ENCODE peak calls at places on chromosome 12, in nine cellular contexts. M is H1, S is heart left ventricle, T is left lung, L is GM23338, U is ovary, E is lung, Y is fibroblast of lung, I is ascending aorta. Q is an unnamed sample. For H3K4me1, the result is how much of the 10 kb centered on the place peaks cover.

GRCh38 chr12:3933074-3933818 is 60.0 kb upstream of the PARP11 start:
- DNase-seq in M (no peak), S (no peak), T (no peak), L (no peak), U (no peak), E (no peak), Y (no peak), I (no peak), Q (no peak)

GRCh38 chr12:42589465-42590323 is at the start of gene PRICKLE1:
- DNase-seq in M (no peak), S (peak), T (no peak), L (peak), U (peak), E (no peak), Y (peak), I (peak), Q (peak)

GRCh38 chr12:2355198-2355597 is 302.4 kb downstream of the CACNA1C start:
- DNase-seq in M (no peak), S (no peak), T (peak), L (no peak), U (no peak), E (no peak), Y (no peak), I (no peak), Q (no peak)

GRCh38 chr12:94192506-94192905 is 44.1 kb downstream of the PLXNC1 start:
- DNase-seq in M (no peak), S (no peak), T (no peak), L (no peak), U (no peak), E (no peak), Y (no peak), I (no peak), Q (no peak)

GRCh38 chr12:41967668-41968649 is 176.7 kb downstream of the GXYLT1 start:
- DNase-seq in M (peak), S (no peak), T (no peak), L (peak), U (peak), E (no peak), Y (peak), I (no peak), Q (no peak)

GRCh38 chr12:48184549-48184922 is 1.1 kb downstream of the CCDC184 start:
- DNase-seq in M (no peak), S (no peak), T (no peak), L (peak), U (no peak), E (no peak), Y (no peak), I (no peak), Q (no peak)

GRCh38 chr12:121373748-121374147 is 21.5 kb upstream of the ANAPC5 start:
- DNase-seq in M (no peak), S (no peak), T (no peak), L (no peak), U (no peak), E (no peak), Y (no peak), I (no peak), Q (no peak)

GRCh38 chr12:116919247-116919671 is 8.5 kb downstream of the FBXW8 start:
- DNase-seq in M (no peak), S (no peak), T (no peak), L (no peak), U (no peak), E (no peak), Y (no peak), I (no peak), Q (peak)

GRCh38 chr12:48980953-48981756 is 3.0 kb downstream of the WNT1 start:
- DNase-seq in M (no peak), S (no peak), T (no peak), L (peak), U (no peak), E (no peak), Y (no peak), I (no peak), Q (no peak)

GRCh38 chr12:111785651-111786050 is 18.9 kb downstream of the ALDH2 start:
- DNase-seq in M (no peak), S (no peak), T (no peak), L (no peak), U (no peak), E (no peak), Y (peak), I (no peak), Q (no peak)

GRCh38 chr12:111791507-111791906 is 24.8 kb downstream of the ALDH2 start:
- DNase-seq in M (no peak), S (no peak), T (no peak), L (no peak), U (no peak), E (no peak), Y (no peak), I (no peak), Q (no peak)

GRCh38 chr12:111784953-111785352 is 18.2 kb downstream of the ALDH2 start:
- DNase-seq in M (no peak), S (no peak), T (no peak), L (no peak), U (no peak), E (no peak), Y (no peak), I (no peak), Q (no peak)

GRCh38 chr12:111789779-111790178 is 23.0 kb downstream of the ALDH2 start:
- DNase-seq in M (no peak), S (no peak), T (no peak), L (no peak), U (no peak), E (no peak), Y (no peak), I (no peak), Q (no peak)

GRCh38 chr12:111788178-111788654 is 21.5 kb downstream of the ALDH2 start:
- DNase-seq in M (no peak), S (no peak), T (no peak), L (peak), U (peak), E (no peak), Y (no peak), I (no peak), Q (no peak)
- TF ChIP-seq CTCF in M (peak), S (no peak), T (peak), L (peak), U (no peak), E (no peak), Y (peak), I (no peak), Q (no peak)

GRCh38 chr12:101567918-101568317 is 26.9 kb upstream of the MYBPC1 start:
- DNase-seq in M (no peak), S (no peak), T (no peak), L (no peak), U (no peak), E (peak), Y (no peak), I (no peak), Q (no peak)
- H3K4me3 ChIP-seq in M (no peak), S (no peak), T (no peak), L (no peak), U (no peak), E (no peak), Y (no peak), I (no peak), Q (no peak)

GRCh38 chr12:6963016-6963731 is 7.3 kb downstream of the PHB2 start:
- DNase-seq in M (no peak), S (no peak), T (peak), L (peak), U (no peak), E (peak), Y (no peak), I (peak), Q (peak)

GRCh38 chr12:6961695-6962284 is 8.7 kb downstream of the PHB2 start:
- DNase-seq in M (no peak), S (peak), T (peak), L (peak), U (peak), E (peak), Y (peak), I (peak), Q (peak)

GRCh38 chr12:6961278-6961694 is 9.2 kb downstream of the PHB2 start:
- DNase-seq in M (no peak), S (peak), T (peak), L (no peak), U (peak), E (peak), Y (peak), I (peak), Q (peak)

GRCh38 chr12:6963741-6964446 is 6.6 kb downstream of the PHB2 start:
- DNase-seq in M (no peak), S (peak), T (no peak), L (no peak), U (no peak), E (peak), Y (no peak), I (peak), Q (peak)

DNA sequence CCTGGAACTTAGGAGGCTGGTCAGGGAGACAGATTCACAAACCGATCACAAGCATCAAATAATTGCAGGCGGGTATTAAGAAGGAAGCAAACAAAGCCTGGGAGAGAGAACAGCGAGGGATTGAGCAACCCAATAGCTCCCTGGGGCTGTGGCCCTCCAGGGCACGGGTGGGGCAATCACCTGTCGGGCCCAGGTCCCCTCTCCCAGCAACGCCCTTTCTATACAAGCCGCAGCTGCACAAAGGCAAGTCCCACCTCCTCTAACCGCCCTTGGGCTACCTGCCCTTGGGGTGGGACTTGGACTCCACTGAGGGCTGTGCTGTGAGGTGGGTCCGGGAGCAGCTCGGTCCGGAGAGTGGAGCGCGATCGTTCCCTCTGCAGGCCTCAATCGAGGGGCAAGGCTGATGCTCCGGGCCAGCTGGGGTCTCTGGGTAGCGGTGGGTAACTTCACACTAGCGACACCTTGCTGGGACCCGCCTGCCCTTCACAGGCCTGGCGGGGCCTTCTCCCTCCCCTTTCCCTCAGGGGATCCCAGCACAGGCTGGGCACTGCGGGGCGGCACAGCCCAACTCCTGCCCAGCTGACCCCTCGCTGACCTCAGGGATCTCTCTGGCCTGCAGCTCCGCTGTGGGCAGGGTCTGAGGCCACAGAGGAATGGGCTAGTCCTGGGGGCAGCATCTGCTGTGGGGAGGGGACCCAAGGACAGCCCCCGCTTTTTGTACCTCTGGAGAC is 8.0 kb downstream of the PHB2 start:
- DNase-seq in M (no peak), S (peak), T (peak), L (peak), U (no peak), E (peak), Y (no peak), I (no peak), Q (peak)
- H3K4me1 ChIP-seq in M (under half), S (half or more), T (half or more), L (under half), U (under half), E (under half), Y (under half), I (under half), Q (under half)

GRCh38 chr12:96807741-96808140 is 99.3 kb upstream of the NEDD1 start:
- DNase-seq in M (no peak), S (no peak), T (no peak), L (no peak), U (no peak), E (no peak), Y (no peak), I (no peak), Q (no peak)
- TF ChIP-seq CTCF in M (no peak), S (no peak), T (no peak), L (no peak), U (no peak), E (no peak), Y (no peak), I (no peak), Q (no peak)

GRCh38 chr12:56632701-56633464 is 2.8 kb upstream of the BAZ2A start:
- DNase-seq in M (no peak), S (no peak), T (no peak), L (no peak), U (no peak), E (no peak), Y (no peak), I (no peak), Q (no peak)
- H3K4me3 ChIP-seq in M (peak), S (peak), T (peak), L (peak), U (peak), E (no peak), Y (peak), I (peak), Q (no peak)

DNA sequence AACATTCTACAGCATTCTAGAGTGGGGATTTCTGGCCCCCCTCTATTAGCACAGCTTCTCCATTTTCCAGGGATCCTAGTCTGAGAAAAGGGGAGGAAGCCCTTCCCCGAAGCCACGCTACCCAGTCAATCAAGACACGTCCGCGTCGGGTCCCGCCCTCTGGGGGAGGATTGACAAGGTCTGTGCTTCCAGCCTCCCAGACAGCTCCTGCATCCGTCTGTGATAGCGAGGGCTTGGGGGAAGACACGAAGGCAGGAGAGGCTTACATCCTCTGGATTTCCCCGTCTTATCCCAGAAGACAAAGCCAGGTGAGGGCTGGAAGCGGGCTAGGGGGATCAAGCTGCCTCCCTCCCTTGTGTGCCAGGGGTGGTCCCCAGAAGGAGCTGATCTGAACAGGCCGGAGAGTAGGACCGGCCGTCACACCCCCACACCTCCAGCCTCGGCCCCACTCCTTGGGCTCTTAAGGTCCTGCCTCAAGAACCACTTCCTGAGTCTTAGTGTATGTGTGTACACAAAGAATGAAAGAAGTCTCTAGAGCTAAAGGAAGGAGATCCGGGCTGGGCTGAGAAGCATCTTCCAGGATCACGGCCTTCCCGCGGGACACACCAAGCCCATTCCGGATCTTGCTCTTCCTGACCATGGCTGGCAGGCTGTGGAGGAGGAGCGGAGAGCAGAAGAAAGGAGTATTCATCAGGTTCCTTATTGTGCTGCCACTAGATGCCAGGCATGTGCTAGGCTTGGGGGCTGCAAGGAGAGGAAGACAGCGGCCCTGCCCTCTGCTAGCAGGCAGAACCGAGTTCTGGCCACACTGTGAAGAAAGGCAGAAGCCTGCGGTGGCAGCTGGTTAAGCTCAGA is 1.0 kb upstream of the CD63 start:
- DNase-seq in M (no peak), S (peak), T (peak), L (peak), U (peak), E (peak), Y (peak), I (peak), Q (peak)
- H3K4me1 ChIP-seq in M (under half), S (under half), T (half or more), L (under half), U (under half), E (under half), Y (under half), I (under half), Q (under half)

DNA sequence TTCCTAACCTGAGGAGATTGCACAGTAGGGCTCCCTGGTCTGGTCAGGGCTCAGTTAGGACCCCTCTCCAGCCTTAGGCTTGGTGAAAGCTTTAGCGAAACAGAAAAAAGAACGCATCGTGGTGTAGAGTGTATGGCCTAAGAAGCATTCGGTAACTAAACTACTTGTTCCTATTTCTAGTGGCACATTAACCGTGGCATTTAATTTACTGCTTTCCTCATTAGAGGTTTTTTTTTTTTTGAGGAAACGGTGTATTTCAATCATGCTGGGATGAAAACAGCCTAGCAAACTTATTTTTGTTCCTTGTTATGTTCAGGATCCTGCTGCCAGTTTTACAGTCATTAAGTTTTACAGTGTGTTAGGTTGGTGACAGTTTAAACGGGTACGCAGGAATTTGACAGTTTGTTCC is 516 bp upstream of the OSBPL8 start:
- DNase-seq in M (no peak), S (no peak), T (no peak), L (no peak), U (no peak), E (no peak), Y (no peak), I (no peak), Q (no peak)
- TF ChIP-seq CTCF in M (no peak), S (no peak), T (no peak), L (no peak), U (no peak), E (no peak), Y (no peak), I (no peak), Q (no peak)

GRCh38 chr12:132583736-132584135 is 26.6 kb downstream of the LRCOL1 start:
- DNase-seq in M (no peak), S (no peak), T (no peak), L (peak), U (no peak), E (no peak), Y (no peak), I (no peak), Q (no peak)

GRCh38 chr12:132582058-132582420 is 28.3 kb downstream of the LRCOL1 start:
- DNase-seq in M (no peak), S (no peak), T (no peak), L (peak), U (no peak), E (no peak), Y (no peak), I (no peak), Q (no peak)

GRCh38 chr12:132583311-132583710 is 27.1 kb downstream of the LRCOL1 start:
- DNase-seq in M (no peak), S (no peak), T (no peak), L (peak), U (no peak), E (no peak), Y (no peak), I (no peak), Q (no peak)

GRCh38 chr12:132581348-132582057 is 28.9 kb downstream of the LRCOL1 start:
- DNase-seq in M (no peak), S (no peak), T (no peak), L (peak), U (no peak), E (no peak), Y (no peak), I (no peak), Q (no peak)

DNA sequence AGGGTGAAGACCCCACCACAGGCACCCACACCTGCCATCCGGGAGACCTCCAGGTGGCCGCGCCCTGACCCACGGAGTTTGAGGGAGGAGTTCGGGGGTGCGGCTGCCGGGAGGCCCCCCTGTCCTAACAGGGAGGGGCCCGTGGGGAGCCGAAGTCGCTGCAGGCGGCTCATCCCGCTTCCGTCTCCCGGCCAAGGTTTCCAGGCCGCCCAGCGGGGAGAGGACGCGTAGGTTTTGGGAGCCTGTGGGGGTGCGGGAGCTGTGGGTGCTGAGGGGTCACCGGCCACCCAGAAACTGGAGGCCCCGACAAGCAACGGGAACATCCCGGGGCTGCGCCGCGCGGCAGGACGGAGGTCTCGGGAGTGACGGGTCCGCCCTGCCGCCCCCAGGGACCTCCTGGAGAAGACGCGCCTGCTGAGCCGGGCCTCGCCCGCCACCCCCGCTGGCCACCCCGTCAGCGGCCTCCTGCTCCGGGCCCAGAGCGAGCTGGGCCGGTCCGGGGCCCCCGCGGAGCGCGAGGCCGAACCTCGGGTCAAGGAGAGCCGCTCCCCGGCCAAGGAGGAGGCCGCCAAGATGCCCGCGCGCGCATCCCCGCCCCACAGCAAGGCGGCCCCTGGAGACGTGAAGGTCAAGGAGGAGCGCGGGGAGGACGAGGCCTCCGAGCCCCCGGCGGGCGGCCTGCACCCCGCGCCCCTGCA is 27.7 kb downstream of the LRCOL1 start:
- DNase-seq in M (no peak), S (no peak), T (no peak), L (peak), U (no peak), E (no peak), Y (no peak), I (no peak), Q (no peak)
- H3K4me3 ChIP-seq in M (peak), S (peak), T (peak), L (peak), U (peak), E (no peak), Y (no peak), I (no peak), Q (no peak)

DNA sequence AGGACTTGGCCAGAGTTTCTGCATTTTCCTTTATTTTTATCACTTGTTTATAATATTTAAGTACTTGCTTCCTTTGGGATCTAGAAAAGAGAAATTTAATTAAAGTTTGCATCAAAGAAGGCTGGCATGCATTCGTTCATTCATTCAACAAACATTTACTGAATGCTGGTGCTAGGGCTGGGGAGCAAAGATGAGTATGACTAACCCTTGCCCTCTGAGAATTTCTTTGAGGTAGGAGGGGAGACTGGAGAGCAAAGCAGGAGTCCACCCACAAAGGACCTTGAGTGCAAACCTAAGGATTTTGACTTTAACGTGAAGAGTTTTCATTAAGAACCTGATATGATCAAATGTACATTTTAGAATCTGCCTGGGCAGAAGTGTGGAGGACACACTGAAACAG is 16.1 kb upstream of the NT5DC3 start:
- DNase-seq in M (no peak), S (no peak), T (no peak), L (no peak), U (no peak), E (no peak), Y (no peak), I (no peak), Q (no peak)
- H3K4me1 ChIP-seq in M (under half), S (under half), T (under half), L (under half), U (under half), E (under half), Y (under half), I (under half), Q (under half)